ENCODE peak calls at places on chromosomes 6 and 20, in six cellular contexts. L is kidney epithelial cell, Y is ovary, X is body of pancreas, M is tibial artery, K is fibroblast of lung. A is an unnamed sample.

GRCh38 chr20:3398681-3399252 is 8.7 kb downstream of the DNAAF9 start:
- DNase-seq in M (no peak), X (no peak), K (peak; percentile 18), Y (no peak), L (no peak), A (no peak)

GRCh38 chr6:89314692-89315091 is 407 bp downstream of the GABRR2 start:
- DNase-seq in K (no peak), L (no peak), M (no peak), Y (no peak), X (no peak), A (no peak)

GRCh38 chr20:47857142-47857993 is 72.1 kb upstream of the SULF2 start:
- DNase-seq in M (no peak), L (peak; percentile 49), Y (no peak), X (no peak), K (no peak), A (no peak)

GRCh38 chr6:147905721-147906120 is 397.2 kb downstream of the SAMD5 start:
- DNase-seq in Y (no peak), X (no peak), K (no peak), L (no peak), M (no peak), A (no peak)

GRCh38 chr6:90384720-90385119 is 88.1 kb upstream of the BACH2 start:
- DNase-seq in K (no peak), Y (no peak), X (no peak), L (no peak), M (no peak), A (no peak)

GRCh38 chr20:40689100-40689942 is at the start of gene MAFB:
- DNase-seq in L (peak; percentile 14), M (peak; percentile 97), K (peak; percentile 94), Y (peak; percentile 93), X (peak; percentile 95), A (no peak)

GRCh38 chr20:41770427-41770826 is 152.2 kb upstream of the CHD6 start:
- DNase-seq in M (no peak), K (no peak), L (no peak), Y (no peak), X (no peak), A (no peak)

GRCh38 chr6:133632206-133632605 is 256.7 kb upstream of the TCF21 start:
- DNase-seq in K (peak; percentile 60), L (no peak), Y (no peak), M (no peak), X (no peak), A (no peak)

GRCh38 chr20:7038029-7038428 is 270.5 kb downstream of the BMP2 start:
- DNase-seq in X (no peak), M (no peak), L (peak; percentile 7), Y (no peak), K (no peak), A (no peak)

GRCh38 chr6:139706949-139707348 is 332.5 kb upstream of the CITED2 start:
- DNase-seq in K (no peak), L (no peak), X (no peak), M (no peak), Y (no peak), A (no peak)

GRCh38 chr6:86615299-86615698 is 322.0 kb upstream of the HTR1E start:
- DNase-seq in M (no peak), L (no peak), K (no peak), Y (no peak), X (no peak), A (no peak)

DNA sequence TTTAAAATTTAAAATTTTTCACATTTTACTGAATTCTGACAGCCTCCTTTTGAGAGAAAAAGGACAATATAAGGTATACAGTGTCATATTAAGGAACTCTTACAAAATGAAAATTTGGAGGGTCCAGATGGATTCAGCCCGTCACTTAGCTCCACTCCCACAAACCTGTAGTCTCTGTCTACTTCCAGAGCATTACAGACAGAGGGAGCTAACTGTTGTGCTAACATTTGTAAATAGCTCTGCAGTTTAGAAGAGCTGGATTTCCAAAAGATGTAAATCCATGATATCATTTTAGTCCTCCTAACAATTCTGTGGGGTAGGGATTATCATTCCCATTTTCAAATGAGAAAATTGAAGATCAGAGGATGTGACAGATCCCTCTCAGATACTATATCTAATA is 16.1 kb upstream of the SERINC3 start:
- DNase-seq in K (peak; percentile 46), Y (no peak), L (no peak), X (no peak), M (no peak), A (no peak)
- TF ChIP-seq CTCF in K (peak; percentile 39), Y (no peak), L (no peak), X (no peak), M (no peak), A (no peak)

DNA sequence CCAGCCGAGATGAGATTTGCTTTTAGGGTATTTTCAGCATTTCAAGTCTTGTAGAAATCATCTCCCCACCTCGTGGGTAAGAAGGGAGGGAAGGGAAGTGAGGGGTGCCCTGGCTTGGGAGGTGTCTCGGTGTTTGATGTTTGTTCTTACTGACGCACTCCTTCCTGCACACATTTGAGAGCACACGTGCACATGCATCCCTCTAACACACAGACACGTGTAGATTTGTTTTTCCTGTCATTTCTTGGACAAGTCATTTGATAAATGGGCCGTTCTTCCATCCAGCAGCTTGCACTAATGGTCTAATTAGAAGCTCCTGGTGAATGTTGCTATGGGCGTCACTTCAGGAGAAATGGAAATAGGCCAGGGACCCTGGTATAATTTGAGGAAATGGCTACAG is 352.4 kb downstream of the CDH4 start:
- DNase-seq in X (no peak), K (no peak), L (no peak), Y (no peak), M (no peak), A (no peak)
- H3K27me3 ChIP-seq in X (no peaks in the 10 kb centered on the region), K (no peaks in the 10 kb centered on the region), L (peaks cover under 1% of the 10 kb centered on the region), Y (no peaks in the 10 kb centered on the region), M (no peaks in the 10 kb centered on the region), A (no peaks in the 10 kb centered on the region)

GRCh38 chr6:72739368-72739779 is 117.5 kb downstream of the KCNQ5 start:
- DNase-seq in Y (no peak), L (no peak), M (no peak), X (no peak), K (no peak), A (no peak)
- H3K4me3 ChIP-seq in Y (no peak overlapping the region), L (no peak overlapping the region), M (no peak overlapping the region), X (no peak overlapping the region), K (no peak overlapping the region), A (no peak overlapping the region)

GRCh38 chr20:22127587-22127986 is 422.1 kb downstream of the PAX1 start:
- DNase-seq in Y (no peak), X (no peak), L (no peak), M (no peak), K (no peak), A (no peak)
- TF ChIP-seq CTCF in Y (no peak), X (no peak), L (no peak), M (no peak), K (no peak), A (no peak)

DNA sequence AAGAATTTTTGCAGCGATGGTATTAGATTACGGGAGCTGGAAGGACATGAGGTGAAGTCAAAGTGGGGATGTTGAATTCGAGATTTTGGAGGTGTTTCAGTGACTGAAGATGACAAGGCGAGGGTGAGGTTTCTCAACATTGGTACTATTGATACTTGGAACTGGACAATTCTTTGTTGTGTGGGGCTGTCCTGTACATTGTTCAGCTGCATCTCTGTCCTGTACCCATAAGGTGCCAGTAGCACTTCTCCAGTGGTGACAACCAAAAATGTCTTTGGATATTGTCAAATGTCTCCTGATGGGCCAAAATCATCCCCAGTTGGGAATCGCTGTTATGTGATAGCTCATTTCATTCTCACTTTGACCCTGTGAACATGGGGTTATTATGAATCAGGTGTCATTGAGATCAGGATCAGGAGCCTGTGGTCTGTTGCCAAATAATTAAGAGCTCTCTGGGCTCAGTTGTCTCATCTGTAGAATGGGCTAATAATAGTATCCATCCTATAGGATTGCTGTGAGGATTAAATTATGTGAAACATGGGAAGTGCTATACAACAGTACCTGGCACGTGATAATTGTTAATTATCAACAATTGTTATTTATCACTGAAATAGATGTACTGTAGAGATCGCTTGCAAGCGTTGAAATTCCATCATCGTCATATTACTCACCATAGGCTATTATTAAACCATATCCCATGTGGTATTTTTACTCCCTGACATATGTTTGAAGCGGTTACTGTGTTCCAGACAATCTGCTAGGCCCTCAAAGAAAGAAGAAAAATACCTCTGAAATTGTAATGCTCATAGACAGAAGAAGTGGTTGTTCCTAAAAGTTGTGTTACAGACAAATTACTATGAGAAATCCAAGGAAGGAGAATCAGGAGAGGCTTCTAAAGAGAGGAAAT is 48.5 kb upstream of the TTPAL start:
- DNase-seq in K (no peak), Y (no peak), M (no peak), X (no peak), L (no peak), A (no peak)
- H3K27me3 ChIP-seq in K (no peaks in the 10 kb centered on the region), Y (no peaks in the 10 kb centered on the region), M (no peaks in the 10 kb centered on the region), X (no peaks in the 10 kb centered on the region), L (no peaks in the 10 kb centered on the region), A (no peaks in the 10 kb centered on the region)

DNA sequence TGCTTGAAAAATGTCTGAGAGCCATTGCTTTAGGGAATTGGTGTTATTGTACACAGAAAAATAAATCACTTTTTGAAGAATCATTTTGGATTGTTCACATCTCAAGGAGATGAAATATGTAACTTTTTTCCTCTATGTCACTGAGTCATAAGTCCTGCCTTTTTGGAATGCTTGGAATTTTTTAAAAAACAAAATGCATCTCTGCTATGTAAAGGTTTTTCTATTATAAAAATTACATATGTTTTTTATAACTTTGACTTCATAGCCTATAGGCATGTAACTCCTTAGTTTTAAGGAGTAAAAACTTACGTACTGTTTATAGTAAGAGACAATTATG is 8.7 kb downstream of the RNF144B start:
- DNase-seq in L (no peak), K (no peak), M (no peak), Y (no peak), X (no peak), A (no peak)
- H3K4me3 ChIP-seq in L (no peak overlapping the region), K (no peak overlapping the region), M (no peak overlapping the region), Y (no peak overlapping the region), X (no peak overlapping the region), A (no peak overlapping the region)